ENCODE peak calls at places on chromosomes 13 and 19, in nine cellular contexts. U, B, D, S, N, V, F, M and Y are unnamed samples.

GRCh38 chr13:28473044-28473443 is 21.9 kb downstream of the FLT1 start:
- DNase-seq in D (no peak), B (no peak), M (no peak), N (no peak), S (no peak), V (no peak), U (no peak), F (no peak), Y (no peak)

GRCh38 chr13:23909606-23910005 is 12.3 kb upstream of the C1QTNF9B start:
- DNase-seq in S (no peak), F (no peak), V (no peak), M (no peak), U (no peak), D (no peak), B (no peak), N (no peak), Y (no peak)

GRCh38 chr19:40217027-40217810 is 965 bp downstream of the TTC9B start:
- DNase-seq in N (no peak), F (no peak), S (no peak), B (peak), V (no peak), U (no peak), D (peak), M (no peak), Y (no peak)

GRCh38 chr13:23701191-23701590 is 131.0 kb downstream of the TNFRSF19 start:
- DNase-seq in B (no peak), U (no peak), N (no peak), D (no peak), S (no peak), F (no peak), M (no peak), V (no peak), Y (no peak)

GRCh38 chr19:400976-401835 is 7.7 kb downstream of the C2CD4C start:
- DNase-seq in N (no peak), S (no peak), D (no peak), V (no peak), F (no peak), U (no peak), B (no peak), M (no peak), Y (no peak)

GRCh38 chr19:46076031-46076880 is 35.5 kb upstream of the IGFL4 start:
- DNase-seq in B (no peak), F (no peak), V (no peak), D (no peak), M (no peak), N (no peak), U (no peak), S (no peak), Y (no peak)

GRCh38 chr19:47239610-47240296 is 8.8 kb upstream of the BBC3 start:
- DNase-seq in N (peak), S (no peak), V (peak), F (no peak), B (peak), U (no peak), D (peak), M (peak), Y (no peak)

GRCh38 chr19:17049711-17050280 is 23.2 kb upstream of the CPAMD8 start:
- DNase-seq in F (no peak), B (no peak), V (no peak), N (peak), U (no peak), M (no peak), D (no peak), S (no peak), Y (no peak)

GRCh38 chr13:27621116-27621365 is 651 bp upstream of the POLR1D start:
- DNase-seq in S (no peak), D (peak), B (no peak), M (no peak), F (no peak), V (no peak), U (no peak), N (no peak), Y (no peak)

GRCh38 chr19:35408284-35409171 is 37.7 kb downstream of the GPR42 start:
- DNase-seq in B (no peak), V (no peak), D (no peak), N (no peak), M (no peak), S (no peak), F (no peak), U (no peak), Y (peak)

GRCh38 chr19:18160792-18161690 is 8.1 kb downstream of the PIK3R2 start:
- DNase-seq in V (peak), S (no peak), U (peak), F (no peak), N (peak), B (peak), M (peak), D (peak), Y (no peak)